ENCODE peak calls at places on chromosomes 4 and X, in four cellular contexts. One of them, this sample, is unnamed.

GRCh38 chr4:52983563-52984303 is 121.6 kb downstream of the RASL11B start:
- DNase-seq in T-helper 9 cell: no peak
- DNase-seq in hippocampal formation: peak
- DNase-seq in upper lobe of right lung: no peak
- DNase-seq in this sample: peak

GRCh38 chr4:129455462-129455861 is 359.5 kb downstream of the C4orf33 start:
- DNase-seq in upper lobe of right lung: no peak
- DNase-seq in hippocampal formation: no peak
- DNase-seq in T-helper 9 cell: no peak
- DNase-seq in this sample: peak

GRCh38 chrX:124263743-124264142 is 68.7 kb upstream of the TEX13D start:
- DNase-seq in T-helper 9 cell: no peak
- DNase-seq in hippocampal formation: no peak
- DNase-seq in upper lobe of right lung: no peak
- DNase-seq in this sample: no peak

GRCh38 chr4:123443401-123444297 is 47.1 kb downstream of the SPRY1 start:
- DNase-seq in hippocampal formation: no peak
- DNase-seq in T-helper 9 cell: no peak
- DNase-seq in upper lobe of right lung: no peak
- DNase-seq in this sample: peak

GRCh38 chrX:134761788-134762187 is 103.5 kb upstream of the PLAC1 start:
- DNase-seq in hippocampal formation: no peak
- DNase-seq in T-helper 9 cell: no peak
- DNase-seq in upper lobe of right lung: no peak
- DNase-seq in this sample: no peak

GRCh38 chrX:16785247-16786138 is 773 bp upstream of the TXLNG start:
- DNase-seq in hippocampal formation: no peak
- DNase-seq in T-helper 9 cell: peak
- DNase-seq in upper lobe of right lung: no peak
- DNase-seq in this sample: peak

GRCh38 chr4:172515266-172515879 is 653.2 kb upstream of the GALNT7 start:
- DNase-seq in hippocampal formation: no peak
- DNase-seq in upper lobe of right lung: no peak
- DNase-seq in T-helper 9 cell: no peak
- DNase-seq in this sample: peak

GRCh38 chr4:78634011-78634664 is 82.6 kb downstream of the ANXA3 start:
- DNase-seq in T-helper 9 cell: no peak
- DNase-seq in upper lobe of right lung: no peak
- DNase-seq in hippocampal formation: peak
- DNase-seq in this sample: no peak

GRCh38 chr4:126939401-126939800 is 693.4 kb upstream of the INTU start:
- DNase-seq in upper lobe of right lung: no peak
- DNase-seq in T-helper 9 cell: no peak
- DNase-seq in hippocampal formation: no peak
- DNase-seq in this sample: no peak

GRCh38 chrX:65720580-65720979 is 53.1 kb downstream of the MSN start:
- DNase-seq in hippocampal formation: no peak
- DNase-seq in upper lobe of right lung: no peak
- DNase-seq in T-helper 9 cell: no peak
- DNase-seq in this sample: no peak

GRCh38 chr4:123505457-123506310 is 109.1 kb downstream of the SPRY1 start:
- DNase-seq in upper lobe of right lung: peak
- DNase-seq in hippocampal formation: no peak
- DNase-seq in T-helper 9 cell: no peak
- DNase-seq in this sample: peak